ENCODE peak calls at places on chromosome 2, in six cellular contexts. H is globus pallidus; M is Right ventricle myocardium superior; F is endothelial cell; R is stimulated activated CD4-positive, alpha-beta T cell treated with anti-CD3 and anti-CD28 coated beads, Interleukin-1b, Interleukin-23, amount 100 ng/mL, for 24 hours; Z is AG20443. J is an unnamed sample.

GRCh38 chr2:235690082-235690808 is 196.4 kb downstream of the AGAP1 start:
- DNase-seq in H (no peak), R (no peak), M (no peak), Z (no peak), F (no peak), J (peak; percentile 7)

GRCh38 chr2:152405206-152406118 is 70.5 kb downstream of the FMNL2 start:
- DNase-seq in R (no peak), Z (no peak), H (no peak), F (peak; percentile 10), M (no peak), J (peak; percentile 13)

GRCh38 chr2:225465827-225466226 is 66.3 kb downstream of the NYAP2 start:
- DNase-seq in F (no peak), M (no peak), H (no peak), Z (no peak), R (no peak), J (no peak)

GRCh38 chr2:96903318-96903717 is 33.4 kb upstream of the SEMA4C start:
- DNase-seq in Z (no peak), M (no peak), F (no peak), R (no peak), H (no peak), J (no peak)

GRCh38 chr2:98901702-98902101 is 34.3 kb downstream of the CRACDL start:
- DNase-seq in M (no peak), Z (no peak), R (no peak), F (no peak), H (no peak), J (no peak)

GRCh38 chr2:168706806-168707205 is 95.6 kb upstream of the NOSTRIN start:
- DNase-seq in H (no peak), R (no peak), F (no peak), M (no peak), Z (no peak), J (no peak)

GRCh38 chr2:60478660-60479059 is 74.8 kb downstream of the BCL11A start:
- DNase-seq in M (no peak), F (no peak), H (no peak), Z (no peak), R (no peak), J (no peak)

GRCh38 chr2:207115715-207116364 is 49.9 kb downstream of the KLF7 start:
- DNase-seq in Z (peak; percentile 66), F (no peak), M (no peak), H (peak; percentile 84), R (no peak), J (no peak)

GRCh38 chr2:10880586-10881321 is 31.0 kb upstream of the KCNF1 start:
- DNase-seq in F (no peak), H (no peak), M (no peak), Z (no peak), R (no peak), J (no peak)

GRCh38 chr2:204885747-204886146 is 340.5 kb downstream of the PARD3B start:
- DNase-seq in F (peak; percentile 29), H (no peak), Z (no peak), M (no peak), R (no peak), J (no peak)

GRCh38 chr2:43333656-43334144 is 107.3 kb upstream of the ZFP36L2 start:
- DNase-seq in R (no peak), H (peak; percentile 29), Z (peak; percentile 61), F (no peak), M (no peak), J (peak; percentile 56)

GRCh38 chr2:39568116-39568515 is 97.6 kb upstream of the TMEM178A start:
- DNase-seq in H (no peak), M (no peak), F (no peak), R (no peak), Z (no peak), J (no peak)

GRCh38 chr2:164917296-164917903 is 37.9 kb downstream of the SLC38A11 start:
- DNase-seq in R (no peak), F (peak; percentile 32), Z (no peak), H (no peak), M (peak; percentile 40), J (peak; percentile 35)

GRCh38 chr2:111238336-111238735 is 117.6 kb downstream of the BCL2L11 start:
- DNase-seq in M (no peak), F (no peak), H (no peak), Z (no peak), R (no peak), J (no peak)

GRCh38 chr2:9769171-9770005 is 73.9 kb upstream of the TAF1B start:
- DNase-seq in F (no peak), R (no peak), Z (no peak), H (no peak), M (no peak), J (no peak)

GRCh38 chr2:224036731-224037376 is 2.2 kb downstream of the SERPINE2 start:
- DNase-seq in H (no peak), R (no peak), M (no peak), Z (no peak), F (no peak), J (no peak)

GRCh38 chr2:73877071-73877802 is 15.6 kb upstream of the ACTG2 start:
- DNase-seq in R (no peak), M (no peak), H (peak; percentile 13), Z (no peak), F (no peak), J (no peak)

GRCh38 chr2:20104900-20105545 is 53.6 kb upstream of the LAPTM4A start:
- DNase-seq in R (no peak), M (no peak), F (no peak), Z (no peak), H (no peak), J (no peak)

GRCh38 chr2:172735646-172736418 is at the start of gene RAPGEF4:
- DNase-seq in F (peak; percentile 47), H (no peak), M (no peak), Z (peak; percentile 62), R (no peak), J (no peak)

GRCh38 chr2:156405586-156405985 is 30.6 kb upstream of the GPD2 start:
- DNase-seq in Z (peak; percentile 20), F (no peak), M (peak; percentile 43), R (no peak), H (no peak), J (no peak)

GRCh38 chr2:46653539-46653938 is 174.2 kb downstream of the TMEM247 start:
- DNase-seq in M (no peak), F (no peak), Z (no peak), R (no peak), H (no peak), J (no peak)

GRCh38 chr2:20035961-20036666 is 15.3 kb downstream of the LAPTM4A start:
- DNase-seq in F (no peak), R (no peak), H (no peak), M (no peak), Z (no peak), J (no peak)

GRCh38 chr2:30505500-30506180 is 58.6 kb downstream of the LCLAT1 start:
- DNase-seq in F (no peak), M (no peak), R (no peak), H (no peak), Z (no peak), J (no peak)

GRCh38 chr2:213751446-213751845 is 467.2 kb downstream of the SPAG16 start:
- DNase-seq in Z (no peak), M (no peak), R (no peak), H (no peak), F (no peak), J (no peak)

GRCh38 chr2:486381-486780 is 190.8 kb downstream of the TMEM18 start:
- DNase-seq in Z (no peak), F (no peak), R (no peak), M (no peak), H (no peak), J (no peak)

GRCh38 chr2:47724221-47724981 is 58.5 kb upstream of the MSH6 start:
- DNase-seq in F (no peak), Z (no peak), R (no peak), M (no peak), H (no peak), J (no peak)

GRCh38 chr2:58155160-58155778 is 85.9 kb downstream of the FANCL start:
- DNase-seq in R (no peak), M (no peak), F (no peak), H (no peak), Z (no peak), J (no peak)

GRCh38 chr2:25286723-25287483 is 54.8 kb downstream of the DNMT3A start:
- DNase-seq in H (no peak), M (no peak), R (no peak), F (no peak), Z (no peak), J (no peak)

GRCh38 chr2:9001229-9001628 is 2.3 kb downstream of the MBOAT2 start:
- DNase-seq in R (no peak), Z (no peak), M (no peak), H (peak; percentile 38), F (no peak), J (no peak)

GRCh38 chr2:23953625-23954024 is 13.4 kb downstream of the UBXN2A start:
- DNase-seq in H (no peak), M (no peak), F (no peak), Z (no peak), R (no peak), J (no peak)

J was measured in heart left ventricle.